ENCODE peak calls at places on chromosomes 1 and 21, in five cellular contexts. P, Y, Z, L and X are unnamed samples.

GRCh38 chr1:2216767-2217058 is 11.4 kb upstream of the SKI start:
- DNase-seq in Z (no peak), Y (no peak), L (no peak), P (no peak), X (no peak)

GRCh38 chr1:175078629-175079028 is 11.0 kb downstream of the TNN start:
- DNase-seq in Z (no peak), Y (no peak), L (no peak), P (no peak), X (no peak)

GRCh38 chr1:51689643-51690042 is 72.8 kb downstream of the OSBPL9 start:
- DNase-seq in Y (no peak), Z (no peak), P (no peak), L (no peak), X (no peak)

GRCh38 chr1:202661136-202661845 is 49.0 kb downstream of the SYT2 start:
- DNase-seq in P (no peak), Y (no peak), L (no peak), Z (no peak), X (no peak)

GRCh38 chr1:6295910-6296309 is 35.0 kb upstream of the GPR153 start:
- DNase-seq in L (no peak), P (no peak), Z (no peak), Y (no peak), X (no peak)

GRCh38 chr21:45304945-45305344 is 17.2 kb upstream of the POFUT2 start:
- DNase-seq in P (no peak), L (no peak), Z (peak; percentile 59), Y (no peak), X (peak; percentile 16)

GRCh38 chr1:32878183-32878582 is 7.5 kb upstream of the FNDC5 start:
- DNase-seq in Z (no peak), L (no peak), Y (no peak), P (no peak), X (no peak)

GRCh38 chr1:183227963-183228649 is 42.0 kb downstream of the LAMC2 start:
- DNase-seq in Y (peak; percentile 60), P (no peak), Z (no peak), L (peak; percentile 34), X (peak; percentile 36)

GRCh38 chr21:37579356-37579755 is 212.8 kb downstream of the DYRK1A start:
- DNase-seq in L (no peak), P (no peak), Z (no peak), Y (no peak), X (no peak)

GRCh38 chr21:43361127-43361492 is 65.8 kb downstream of the SIK1 start:
- DNase-seq in P (no peak), L (no peak), Y (peak; percentile 46), Z (no peak), X (peak; percentile 58)

GRCh38 chr1:110426854-110427253 is 19.4 kb upstream of the LAMTOR5 start:
- DNase-seq in P (no peak), L (no peak), Z (no peak), Y (no peak), X (no peak)

GRCh38 chr21:42135386-42136040 is 64.4 kb downstream of the UMODL1 start:
- DNase-seq in L (no peak), Y (no peak), Z (no peak), P (no peak), X (no peak)

GRCh38 chr1:114468047-114468446 is 43.0 kb downstream of the TRIM33 start:
- DNase-seq in L (no peak), Y (no peak), Z (no peak), P (no peak), X (no peak)

GRCh38 chr1:59718989-59719360 is 95.8 kb upstream of the HOOK1 start:
- DNase-seq in L (no peak), P (peak; percentile 81), Y (no peak), Z (no peak), X (peak; percentile 58)

GRCh38 chr1:217554849-217555248 is 76.0 kb downstream of the GPATCH2 start:
- DNase-seq in Y (no peak), L (no peak), Z (no peak), P (no peak), X (no peak)
- TF ChIP-seq CTCF in Y (no peak), L (no peak), Z (no peak), P (no peak), X (no peak)

DNA sequence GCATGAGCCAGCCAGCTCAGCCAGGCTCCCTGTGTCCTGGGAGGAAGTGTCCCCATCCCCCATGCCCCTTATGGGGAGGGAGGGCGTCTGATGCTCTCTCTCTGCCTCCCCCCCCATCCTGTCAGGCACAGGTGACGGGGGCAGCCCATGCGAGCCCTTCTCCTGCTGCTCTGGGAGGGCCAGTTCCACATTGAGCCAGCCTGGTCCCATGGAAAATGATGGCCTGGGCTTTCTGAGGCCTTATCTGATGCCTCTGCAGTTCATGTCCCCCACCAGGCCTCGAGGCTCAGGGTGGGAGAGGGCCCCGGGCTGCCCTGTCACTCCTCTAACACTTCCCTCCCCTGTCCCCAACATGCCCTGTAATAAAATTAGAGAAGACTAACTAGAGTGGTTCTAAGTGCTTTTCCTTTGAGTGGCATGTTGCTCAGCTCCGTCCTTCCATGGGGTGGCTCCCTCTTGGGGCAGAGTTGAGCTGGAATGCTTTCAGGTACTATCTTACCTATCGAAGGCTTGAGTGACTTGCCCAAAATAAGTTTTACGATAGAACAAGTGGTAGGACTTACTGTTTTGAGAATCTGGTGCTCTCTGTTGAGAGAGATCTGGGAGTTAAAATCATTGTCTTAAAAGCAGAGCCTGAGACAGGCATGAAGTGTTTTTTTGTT is 1.8 kb upstream of the MTFR1L start:
- DNase-seq in L (peak; percentile 21), Y (peak; percentile 55), Z (no peak), P (peak; percentile 57), X (peak; percentile 12)
- H3K27ac ChIP-seq in L (no peak overlapping the region), Y (peak overlapping the region; percentile 90), Z (no peak overlapping the region), P (peak overlapping the region; percentile 89), X (peak overlapping the region; percentile 95)

DNA sequence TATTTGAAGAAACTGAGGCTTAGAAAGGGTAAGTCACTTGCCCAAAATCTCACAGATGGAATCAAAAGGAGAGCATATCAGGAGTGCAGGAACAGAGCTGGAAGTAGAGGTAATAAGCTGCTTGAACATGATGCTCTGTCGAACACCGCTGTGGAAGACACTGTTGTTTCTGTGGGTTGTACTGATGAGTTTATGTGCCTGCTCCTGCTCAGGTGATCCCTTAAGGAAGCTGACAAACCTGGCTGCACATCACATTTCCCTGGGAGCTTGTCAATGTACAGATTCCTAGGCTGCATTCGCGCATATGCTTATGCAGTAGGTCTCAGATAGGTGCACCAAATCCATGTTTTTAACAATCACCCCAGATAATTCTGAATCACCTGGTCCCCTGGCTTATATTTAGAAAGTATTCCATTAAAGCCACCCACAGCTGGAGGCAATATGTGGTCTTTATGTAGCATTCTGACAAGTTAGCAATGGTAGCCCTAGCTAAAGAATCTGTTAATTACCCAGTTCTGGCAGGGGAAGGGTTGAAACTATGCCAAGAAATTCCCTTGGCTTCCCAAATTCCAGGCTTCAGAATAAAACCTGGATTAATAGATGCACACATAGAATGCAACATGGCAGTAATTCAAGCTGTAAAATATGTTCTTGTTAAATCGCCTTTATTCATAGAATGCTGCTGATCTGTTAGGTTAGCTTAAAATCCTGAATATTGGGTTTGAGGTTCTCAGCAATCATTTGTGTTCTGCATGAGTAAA is 79.8 kb downstream of the ZNF326 start:
- DNase-seq in P (no peak), Z (no peak), Y (no peak), L (no peak), X (no peak)
- TF ChIP-seq CTCF in P (no peak), Z (no peak), Y (no peak), L (no peak), X (no peak)

GRCh38 chr1:203682401-203683383 is 56.1 kb downstream of the ATP2B4 start:
- DNase-seq in Z (no peak), P (no peak), Y (no peak), L (no peak), X (no peak)
- H3K27ac ChIP-seq in Z (peak overlapping the region; percentile 70), P (peak overlapping the region; percentile 30), Y (no peak overlapping the region), L (no peak overlapping the region), X (peak overlapping the region; percentile 39)

GRCh38 chr1:201560328-201561194 is 21.6 kb downstream of the NAV1 start:
- DNase-seq in Z (peak; percentile 59), L (no peak), P (no peak), Y (no peak), X (no peak)

GRCh38 chr1:201557572-201557958 is 18.6 kb downstream of the NAV1 start:
- DNase-seq in L (no peak), Y (no peak), Z (peak; percentile 50), P (no peak), X (no peak)

GRCh38 chr1:201561604-201562003 is 22.7 kb downstream of the NAV1 start:
- DNase-seq in L (no peak), P (no peak), Y (no peak), Z (peak; percentile 60), X (no peak)

GRCh38 chr1:201561195-201561564 is 22.3 kb downstream of the NAV1 start:
- DNase-seq in P (no peak), Y (no peak), L (no peak), Z (no peak), X (no peak)

DNA sequence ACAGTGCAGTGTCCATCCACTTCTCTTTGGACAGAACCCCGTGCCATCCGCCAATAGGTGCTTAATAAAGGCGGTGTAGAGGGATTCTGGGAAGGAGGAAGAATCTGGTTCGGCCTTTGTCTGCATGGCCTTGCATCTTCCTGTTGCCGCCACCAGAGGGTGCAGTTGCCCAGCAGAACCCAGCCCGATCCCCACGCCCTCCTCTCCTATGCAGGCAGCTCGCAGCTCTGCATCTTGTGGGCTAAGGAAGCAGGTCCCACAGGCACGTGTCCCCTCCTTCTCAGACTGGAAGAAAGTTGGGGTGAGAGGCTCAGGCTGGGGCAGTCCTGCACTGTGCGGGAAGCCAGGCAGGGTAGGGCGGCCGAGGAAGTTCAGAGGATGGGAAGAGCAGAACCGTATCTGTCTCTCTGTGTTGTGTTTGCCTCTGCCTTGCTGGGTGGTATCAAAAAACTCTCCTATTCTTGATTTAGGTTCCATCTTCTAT is 20.8 kb downstream of the NAV1 start:
- DNase-seq in Y (peak; percentile 88), P (peak; percentile 87), Z (peak; percentile 93), L (peak; percentile 70), X (peak; percentile 83)
- TF ChIP-seq CTCF in Y (peak; percentile 92), P (peak; percentile 94), Z (peak; percentile 95), L (peak; percentile 98), X (peak; percentile 96)

DNA sequence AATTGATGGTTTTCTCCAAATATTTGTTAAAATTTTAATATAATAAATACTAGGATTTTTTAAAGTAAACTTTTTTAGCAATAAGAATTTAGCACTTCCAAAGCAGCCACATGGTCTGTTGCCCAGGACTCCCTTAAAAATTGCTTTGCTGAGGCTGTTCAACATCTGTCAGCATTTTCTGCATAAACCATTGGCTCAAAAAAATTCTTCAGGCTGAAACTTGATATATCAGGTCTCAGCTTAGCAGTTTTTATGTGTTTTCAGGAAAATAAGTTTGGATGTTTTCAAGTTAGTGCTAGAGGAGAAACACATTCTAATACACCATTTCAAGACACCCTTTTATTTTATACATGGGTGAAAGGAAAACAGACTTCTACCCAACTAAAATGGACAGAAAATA is 69.1 kb upstream of the C1orf105 start:
- DNase-seq in Y (no peak), L (no peak), Z (no peak), P (no peak), X (no peak)
- H3K27ac ChIP-seq in Y (peak overlapping the region; percentile 77), L (no peak overlapping the region), Z (no peak overlapping the region), P (no peak overlapping the region), X (no peak overlapping the region)

GRCh38 chr1:8016244-8017241 is 9.6 kb downstream of the ERRFI1 start:
- DNase-seq in Z (no peak), Y (no peak), L (no peak), P (no peak), X (no peak)
- TF ChIP-seq CTCF in Z (no peak), Y (no peak), L (no peak), P (no peak), X (peak; percentile 18)